ENCODE peak calls at places on chromosomes 3 and 15, in nine cellular contexts. One of them, this sample, is unnamed.
A peak's percentile ranks its signal among the peaks of the same experiment; 100 is the strongest.

GRCh38 chr15:48062476-48062875 is 58.3 kb upstream of the SLC24A5 start:
- DNase-seq in ovary: no peak
- DNase-seq in aorta: no peak
- DNase-seq in esophagus squamous epithelium: no peak
- DNase-seq in upper lobe of left lung: no peak
- DNase-seq in GM23248: no peak
- DNase-seq in SJSA1: peak; percentile 71
- DNase-seq in fibroblast of lung: peak; percentile 68
- DNase-seq in K562: no peak
- DNase-seq in this sample: no peak

GRCh38 chr15:56524915-56525314 is 60.0 kb upstream of the MNS1 start:
- DNase-seq in ovary: no peak
- DNase-seq in esophagus squamous epithelium: no peak
- DNase-seq in K562: no peak
- DNase-seq in SJSA1: no peak
- DNase-seq in aorta: no peak
- DNase-seq in upper lobe of left lung: no peak
- DNase-seq in GM23248: peak; percentile 39
- DNase-seq in fibroblast of lung: peak; percentile 71
- DNase-seq in this sample: peak; percentile 32

GRCh38 chr3:179852117-179852886 is 184.4 kb downstream of the PEX5L start:
- DNase-seq in ovary: no peak
- DNase-seq in fibroblast of lung: peak; percentile 80
- DNase-seq in GM23248: peak; percentile 58
- DNase-seq in aorta: no peak
- DNase-seq in SJSA1: peak; percentile 53
- DNase-seq in upper lobe of left lung: no peak
- DNase-seq in K562: no peak
- DNase-seq in esophagus squamous epithelium: no peak
- DNase-seq in this sample: peak; percentile 53

GRCh38 chr3:163039636-163040035 is 1543.0 kb downstream of the OTOL1 start:
- DNase-seq in fibroblast of lung: no peak
- DNase-seq in SJSA1: no peak
- DNase-seq in esophagus squamous epithelium: no peak
- DNase-seq in K562: no peak
- DNase-seq in ovary: no peak
- DNase-seq in upper lobe of left lung: no peak
- DNase-seq in aorta: no peak
- DNase-seq in GM23248: no peak
- DNase-seq in this sample: no peak

GRCh38 chr3:62260655-62261054 is 112.7 kb downstream of the FEZF2 start:
- DNase-seq in esophagus squamous epithelium: no peak
- DNase-seq in fibroblast of lung: no peak
- DNase-seq in K562: no peak
- DNase-seq in SJSA1: no peak
- DNase-seq in ovary: no peak
- DNase-seq in GM23248: no peak
- DNase-seq in upper lobe of left lung: no peak
- DNase-seq in aorta: no peak
- DNase-seq in this sample: no peak

GRCh38 chr3:119305271-119305670 is 11.1 kb downstream of the ARHGAP31 start:
- DNase-seq in ovary: no peak
- DNase-seq in upper lobe of left lung: no peak
- DNase-seq in fibroblast of lung: no peak
- DNase-seq in aorta: no peak
- DNase-seq in GM23248: peak; percentile 56
- DNase-seq in esophagus squamous epithelium: no peak
- DNase-seq in SJSA1: no peak
- DNase-seq in K562: no peak
- DNase-seq in this sample: no peak

GRCh38 chr15:83435202-83435601 is 11.9 kb upstream of the SH3GL3 start:
- DNase-seq in GM23248: peak; percentile 29
- DNase-seq in esophagus squamous epithelium: no peak
- DNase-seq in SJSA1: no peak
- DNase-seq in ovary: no peak
- DNase-seq in upper lobe of left lung: no peak
- DNase-seq in fibroblast of lung: peak; percentile 71
- DNase-seq in K562: no peak
- DNase-seq in aorta: no peak
- DNase-seq in this sample: no peak

GRCh38 chr3:42752441-42752840 is 20.6 kb downstream of the CCDC13 start:
- DNase-seq in ovary: no peak
- DNase-seq in GM23248: no peak
- DNase-seq in SJSA1: no peak
- DNase-seq in upper lobe of left lung: no peak
- DNase-seq in esophagus squamous epithelium: no peak
- DNase-seq in K562: no peak
- DNase-seq in aorta: no peak
- DNase-seq in fibroblast of lung: no peak
- DNase-seq in this sample: no peak

GRCh38 chr3:131530374-131530773 is 27.6 kb upstream of the MRPL3 start:
- DNase-seq in SJSA1: no peak
- DNase-seq in fibroblast of lung: no peak
- DNase-seq in ovary: no peak
- DNase-seq in K562: no peak
- DNase-seq in esophagus squamous epithelium: no peak
- DNase-seq in aorta: no peak
- DNase-seq in upper lobe of left lung: no peak
- DNase-seq in GM23248: no peak
- DNase-seq in this sample: no peak

GRCh38 chr3:131532645-131533044 is 29.9 kb upstream of the MRPL3 start:
- DNase-seq in aorta: no peak
- DNase-seq in upper lobe of left lung: no peak
- DNase-seq in K562: no peak
- DNase-seq in ovary: no peak
- DNase-seq in fibroblast of lung: no peak
- DNase-seq in SJSA1: no peak
- DNase-seq in GM23248: no peak
- DNase-seq in esophagus squamous epithelium: no peak
- DNase-seq in this sample: no peak

GRCh38 chr3:131530843-131531242 is 28.1 kb upstream of the MRPL3 start:
- DNase-seq in fibroblast of lung: no peak
- DNase-seq in esophagus squamous epithelium: no peak
- DNase-seq in aorta: no peak
- DNase-seq in K562: no peak
- DNase-seq in GM23248: no peak
- DNase-seq in ovary: no peak
- DNase-seq in upper lobe of left lung: no peak
- DNase-seq in SJSA1: no peak
- DNase-seq in this sample: no peak

GRCh38 chr3:131526801-131527347 is 24.1 kb upstream of the MRPL3 start:
- DNase-seq in fibroblast of lung: peak; percentile 65
- DNase-seq in upper lobe of left lung: no peak
- DNase-seq in SJSA1: no peak
- DNase-seq in esophagus squamous epithelium: no peak
- DNase-seq in ovary: peak; percentile 48
- DNase-seq in K562: peak; percentile 34
- DNase-seq in GM23248: peak; percentile 76
- DNase-seq in aorta: peak; percentile 81
- DNase-seq in this sample: no peak
- H3K4me3 ChIP-seq in fibroblast of lung: peak overlapping the region; percentile 33
- H3K4me3 ChIP-seq in upper lobe of left lung: no peak overlapping the region
- H3K4me3 ChIP-seq in SJSA1: no peak overlapping the region
- H3K4me3 ChIP-seq in esophagus squamous epithelium: peak overlapping the region; percentile 6
- H3K4me3 ChIP-seq in ovary: no peak overlapping the region
- H3K4me3 ChIP-seq in K562: peak overlapping the region; percentile 26
- H3K4me3 ChIP-seq in GM23248: peak overlapping the region; percentile 71
- H3K4me3 ChIP-seq in aorta: no peak overlapping the region
- H3K4me3 ChIP-seq in this sample: peak overlapping the region; percentile 26

GRCh38 chr3:172251211-172251610 is 197.0 kb downstream of the GHSR start:
- DNase-seq in SJSA1: no peak
- DNase-seq in K562: no peak
- DNase-seq in esophagus squamous epithelium: no peak
- DNase-seq in ovary: no peak
- DNase-seq in upper lobe of left lung: no peak
- DNase-seq in aorta: no peak
- DNase-seq in GM23248: no peak
- DNase-seq in fibroblast of lung: no peak
- DNase-seq in this sample: no peak
- H3K36me3 ChIP-seq in SJSA1: peaks cover 52% of the 10 kb centered on the region
- H3K36me3 ChIP-seq in K562: peaks cover 40% of the 10 kb centered on the region
- H3K36me3 ChIP-seq in esophagus squamous epithelium: no peaks in the 10 kb centered on the region
- H3K36me3 ChIP-seq in ovary: no peaks in the 10 kb centered on the region
- H3K36me3 ChIP-seq in upper lobe of left lung: peaks cover 44% of the 10 kb centered on the region
- H3K36me3 ChIP-seq in aorta: no peaks in the 10 kb centered on the region
- H3K36me3 ChIP-seq in GM23248: peaks cover 55% of the 10 kb centered on the region
- H3K36me3 ChIP-seq in fibroblast of lung: peaks cover 7% of the 10 kb centered on the region
- H3K36me3 ChIP-seq in this sample: no peaks in the 10 kb centered on the region

GRCh38 chr3:150737874-150738679 is 24.9 kb downstream of the SIAH2 start:
- DNase-seq in fibroblast of lung: peak; percentile 65
- DNase-seq in upper lobe of left lung: no peak
- DNase-seq in K562: peak; percentile 88
- DNase-seq in esophagus squamous epithelium: no peak
- DNase-seq in SJSA1: no peak
- DNase-seq in GM23248: peak; percentile 65
- DNase-seq in aorta: no peak
- DNase-seq in ovary: peak; percentile 41
- DNase-seq in this sample: no peak
- H3K4me3 ChIP-seq in fibroblast of lung: no peak overlapping the region
- H3K4me3 ChIP-seq in upper lobe of left lung: no peak overlapping the region
- H3K4me3 ChIP-seq in K562: no peak overlapping the region
- H3K4me3 ChIP-seq in esophagus squamous epithelium: no peak overlapping the region
- H3K4me3 ChIP-seq in SJSA1: no peak overlapping the region
- H3K4me3 ChIP-seq in GM23248: no peak overlapping the region
- H3K4me3 ChIP-seq in aorta: no peak overlapping the region
- H3K4me3 ChIP-seq in ovary: no peak overlapping the region
- H3K4me3 ChIP-seq in this sample: no peak overlapping the region

GRCh38 chr15:57624730-57625129 is 33.0 kb downstream of the MYZAP start:
- DNase-seq in ovary: no peak
- DNase-seq in upper lobe of left lung: no peak
- DNase-seq in esophagus squamous epithelium: no peak
- DNase-seq in SJSA1: no peak
- DNase-seq in fibroblast of lung: no peak
- DNase-seq in K562: no peak
- DNase-seq in GM23248: peak; percentile 8
- DNase-seq in aorta: no peak
- DNase-seq in this sample: no peak
- H3K36me3 ChIP-seq in ovary: no peaks in the 10 kb centered on the region
- H3K36me3 ChIP-seq in upper lobe of left lung: peaks cover 32% of the 10 kb centered on the region
- H3K36me3 ChIP-seq in esophagus squamous epithelium: no peaks in the 10 kb centered on the region
- H3K36me3 ChIP-seq in SJSA1: no peaks in the 10 kb centered on the region
- H3K36me3 ChIP-seq in fibroblast of lung: no peaks in the 10 kb centered on the region
- H3K36me3 ChIP-seq in K562: no peaks in the 10 kb centered on the region
- H3K36me3 ChIP-seq in GM23248: no peaks in the 10 kb centered on the region
- H3K36me3 ChIP-seq in aorta: no peaks in the 10 kb centered on the region
- H3K36me3 ChIP-seq in this sample: no peaks in the 10 kb centered on the region

GRCh38 chr3:73279-73678 is 123.3 kb upstream of the CHL1 start:
- DNase-seq in ovary: no peak
- DNase-seq in SJSA1: no peak
- DNase-seq in GM23248: no peak
- DNase-seq in upper lobe of left lung: no peak
- DNase-seq in K562: no peak
- DNase-seq in fibroblast of lung: no peak
- DNase-seq in aorta: no peak
- DNase-seq in esophagus squamous epithelium: no peak
- DNase-seq in this sample: no peak
- H3K4me3 ChIP-seq in ovary: no peak overlapping the region
- H3K4me3 ChIP-seq in SJSA1: no peak overlapping the region
- H3K4me3 ChIP-seq in GM23248: no peak overlapping the region
- H3K4me3 ChIP-seq in upper lobe of left lung: no peak overlapping the region
- H3K4me3 ChIP-seq in K562: no peak overlapping the region
- H3K4me3 ChIP-seq in fibroblast of lung: no peak overlapping the region
- H3K4me3 ChIP-seq in aorta: no peak overlapping the region
- H3K4me3 ChIP-seq in esophagus squamous epithelium: no peak overlapping the region
- H3K4me3 ChIP-seq in this sample: no peak overlapping the region

This sample was measured in kidney epithelial cell.